ENCODE peak calls at places on chromosomes 3 and 15, in ten cellular contexts. A is WERI-Rb-1; O is CD8-positive, alpha-beta T cell; W is esophagus squamous epithelium; K is right lobe of liver; F is mesendoderm; P is stomach; U is gastrocnemius medialis; J is sigmoid colon; T is body of pancreas. N is an unnamed sample. For H3K36me3 and H3K27me3, the result is how much of the 10 kb centered on the place peaks cover.

GRCh38 chr3:33174711-33175409 is 43.8 kb downstream of the SUSD5 start:
- DNase-seq in J (no peak), P (no peak), U (no peak), K (no peak), O (no peak), F (no peak), A (no peak), T (no peak), W (no peak), N (no peak)

GRCh38 chr3:177108648-177109047 is 88.6 kb downstream of the TBL1XR1 start:
- DNase-seq in T (no peak), P (no peak), K (no peak), W (no peak), F (no peak), O (no peak), U (no peak), J (no peak), A (no peak), N (no peak)

GRCh38 chr3:124772081-124772831 is 42.0 kb downstream of the UMPS start:
- DNase-seq in K (no peak), O (no peak), W (no peak), T (peak), J (no peak), A (peak), P (no peak), U (no peak), F (no peak), N (no peak)

GRCh38 chr3:66018047-66019033 is 20.4 kb downstream of the MAGI1 start:
- DNase-seq in F (peak), W (no peak), T (no peak), O (no peak), J (no peak), U (no peak), A (no peak), P (no peak), K (no peak), N (no peak)

GRCh38 chr3:17740703-17741102 is 1.7 kb downstream of the TBC1D5 start:
- DNase-seq in K (no peak), O (no peak), A (no peak), T (no peak), F (peak), J (no peak), P (no peak), U (no peak), W (no peak), N (no peak)

GRCh38 chr15:40252438-40253178 is 13.7 kb downstream of the PAK6 start:
- DNase-seq in T (peak), J (no peak), O (no peak), W (no peak), K (no peak), P (peak), U (no peak), A (no peak), F (no peak), N (peak)

GRCh38 chr3:141239551-141240281 is 8.1 kb downstream of the PXYLP1 start:
- DNase-seq in J (no peak), U (no peak), F (peak), K (no peak), A (no peak), T (no peak), P (no peak), W (no peak), O (no peak), N (no peak)

GRCh38 chr3:188164248-188164687 is 10.3 kb downstream of the LPP start:
- DNase-seq in U (no peak), F (no peak), J (no peak), O (no peak), W (no peak), K (no peak), P (peak), A (no peak), T (peak), N (no peak)

GRCh38 chr3:39361252-39361927 is 21.8 kb upstream of the SLC25A38 start:
- DNase-seq in O (peak), P (no peak), A (no peak), W (no peak), J (no peak), T (no peak), U (no peak), K (no peak), F (no peak), N (no peak)

DNA sequence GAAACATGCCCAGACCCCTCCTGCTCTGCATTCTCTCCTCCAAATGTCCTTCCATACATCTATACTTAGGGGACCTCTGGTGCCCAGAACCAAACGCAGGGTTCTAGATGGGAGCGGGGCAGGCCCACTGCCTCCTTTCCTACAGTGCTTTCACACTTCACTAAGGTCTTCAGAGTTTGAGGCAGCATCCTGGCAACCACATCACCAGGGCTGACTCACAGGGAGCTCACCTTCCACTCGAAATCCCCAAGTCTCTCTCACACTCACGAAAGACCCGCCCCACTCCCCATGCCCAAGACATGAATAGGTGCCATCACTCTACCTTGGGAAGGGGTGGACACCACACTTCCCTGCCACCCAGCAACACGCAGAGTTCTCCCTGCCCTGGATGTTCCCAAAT is 18.9 kb downstream of the HOMER2 start:
- DNase-seq in K (no peak), J (no peak), T (no peak), U (no peak), W (no peak), O (no peak), P (no peak), F (no peak), A (no peak), N (no peak)
- H3K4me3 ChIP-seq in K (no peak), J (no peak), T (no peak), U (no peak), W (no peak), O (no peak), P (no peak), F (no peak), A (no peak), N (no peak)

DNA sequence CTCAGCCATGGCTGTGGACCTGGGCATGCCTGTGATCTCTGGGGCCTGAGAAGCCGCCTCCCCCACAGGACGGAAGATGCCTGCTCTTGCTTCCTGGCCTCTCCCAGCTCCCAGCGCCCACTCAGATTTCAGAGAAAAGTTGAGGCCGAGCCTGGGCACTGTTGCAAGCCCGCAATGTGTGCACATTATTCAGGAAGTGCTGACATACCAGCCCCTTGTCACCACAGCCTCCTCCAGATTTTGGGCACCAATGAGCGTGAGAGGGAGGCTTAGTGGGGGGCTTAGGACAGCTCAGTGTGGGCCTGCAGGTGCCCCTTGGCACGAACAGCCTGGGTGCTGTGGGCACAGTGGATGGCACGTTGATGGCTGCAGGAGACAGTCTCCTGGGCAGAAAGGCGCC is 1400.9 kb upstream of the ALCAM start:
- DNase-seq in K (no peak), J (no peak), U (no peak), W (no peak), P (no peak), A (no peak), F (no peak), T (no peak), O (no peak), N (no peak)
- H3K36me3 ChIP-seq in K (under half), J (under half), U (under half), W (under half), P (under half), A (under half), F (under half), T (under half), O (under half), N (under half)

GRCh38 chr3:27729748-27730611 is 7.9 kb upstream of the EOMES start:
- DNase-seq in O (peak), F (peak), J (peak), P (no peak), T (no peak), W (no peak), K (no peak), A (no peak), U (no peak), N (peak)
- H3K27me3 ChIP-seq in O (under half), F (under half), J (half or more), P (under half), T (under half), W (half or more), K (under half), A (half or more), U (half or more), N (half or more)

DNA sequence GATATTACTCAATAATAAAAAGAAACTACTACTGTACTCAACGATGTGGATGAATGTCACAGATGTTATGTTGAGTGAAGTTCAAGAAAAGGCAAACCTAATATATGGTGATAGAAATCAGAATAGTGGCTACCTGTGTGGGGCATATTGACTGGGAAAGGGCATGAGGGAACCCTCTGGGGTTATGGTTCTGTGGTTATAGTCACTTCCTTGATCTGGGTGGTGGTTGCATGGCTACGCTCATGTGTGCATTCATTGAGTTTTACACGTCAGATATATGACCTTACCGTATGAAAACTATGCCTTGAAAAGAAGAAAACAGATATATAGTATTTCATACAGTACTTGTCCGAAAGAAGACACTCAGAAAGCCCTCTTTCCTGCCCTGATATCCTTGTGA is 331.0 kb upstream of the LRRFIP2 start:
- DNase-seq in F (no peak), O (no peak), P (no peak), U (no peak), A (no peak), K (no peak), T (no peak), W (no peak), J (no peak), N (no peak)
- H3K4me3 ChIP-seq in F (no peak), O (no peak), P (no peak), U (no peak), A (peak), K (no peak), T (no peak), W (no peak), J (no peak), N (no peak)

N was measured in H7.